ENCODE peak calls at places on chromosomes 3 and 15, in eight cellular contexts. One of them, this sample, is unnamed.

GRCh38 chr3:50274371-50275104 is 4.3 kb upstream of the LSMEM2 start:
- DNase-seq in mucosa of descending colon: peak
- DNase-seq in cardiac fibroblast: peak
- DNase-seq in right lobe of liver: peak
- DNase-seq in IMR-90: peak
- DNase-seq in astrocyte of the cerebellum: no peak
- DNase-seq in brain microvascular endothelial cell: no peak
- DNase-seq in psoas muscle: peak
- DNase-seq in this sample: no peak

GRCh38 chr3:49553320-49553689 is 972 bp upstream of the BSN start:
- DNase-seq in mucosa of descending colon: no peak
- DNase-seq in cardiac fibroblast: peak
- DNase-seq in right lobe of liver: no peak
- DNase-seq in IMR-90: peak
- DNase-seq in astrocyte of the cerebellum: no peak
- DNase-seq in brain microvascular endothelial cell: no peak
- DNase-seq in psoas muscle: no peak
- DNase-seq in this sample: no peak

GRCh38 chr3:193853511-193854219 is 260.7 kb downstream of the OPA1 start:
- DNase-seq in mucosa of descending colon: peak
- DNase-seq in cardiac fibroblast: no peak
- DNase-seq in right lobe of liver: no peak
- DNase-seq in IMR-90: no peak
- DNase-seq in astrocyte of the cerebellum: no peak
- DNase-seq in brain microvascular endothelial cell: no peak
- DNase-seq in psoas muscle: no peak
- DNase-seq in this sample: no peak

GRCh38 chr3:104519968-104520655 is 846.6 kb upstream of the ALCAM start:
- DNase-seq in mucosa of descending colon: no peak
- DNase-seq in cardiac fibroblast: no peak
- DNase-seq in right lobe of liver: no peak
- DNase-seq in IMR-90: no peak
- DNase-seq in astrocyte of the cerebellum: peak
- DNase-seq in brain microvascular endothelial cell: no peak
- DNase-seq in psoas muscle: no peak
- DNase-seq in this sample: no peak

GRCh38 chr3:98697225-98697624 is 65.9 kb upstream of the ST3GAL6 start:
- DNase-seq in mucosa of descending colon: no peak
- DNase-seq in cardiac fibroblast: no peak
- DNase-seq in right lobe of liver: no peak
- DNase-seq in IMR-90: no peak
- DNase-seq in astrocyte of the cerebellum: no peak
- DNase-seq in brain microvascular endothelial cell: no peak
- DNase-seq in psoas muscle: no peak
- DNase-seq in this sample: no peak

GRCh38 chr15:34147371-34148140 is 45.7 kb downstream of the PGBD4 start:
- DNase-seq in mucosa of descending colon: no peak
- DNase-seq in cardiac fibroblast: peak
- DNase-seq in right lobe of liver: no peak
- DNase-seq in IMR-90: peak
- DNase-seq in astrocyte of the cerebellum: no peak
- DNase-seq in brain microvascular endothelial cell: peak
- DNase-seq in psoas muscle: no peak
- DNase-seq in this sample: no peak

GRCh38 chr15:84760219-84760618 is 11.8 kb downstream of the ZNF592 start:
- DNase-seq in mucosa of descending colon: no peak
- DNase-seq in cardiac fibroblast: no peak
- DNase-seq in right lobe of liver: no peak
- DNase-seq in IMR-90: no peak
- DNase-seq in astrocyte of the cerebellum: no peak
- DNase-seq in brain microvascular endothelial cell: no peak
- DNase-seq in psoas muscle: no peak
- DNase-seq in this sample: no peak

GRCh38 chr15:89441295-89441762 is 55.1 kb downstream of the RHCG start:
- DNase-seq in mucosa of descending colon: peak
- DNase-seq in cardiac fibroblast: no peak
- DNase-seq in right lobe of liver: no peak
- DNase-seq in IMR-90: no peak
- DNase-seq in astrocyte of the cerebellum: no peak
- DNase-seq in brain microvascular endothelial cell: no peak
- DNase-seq in psoas muscle: no peak
- DNase-seq in this sample: no peak

GRCh38 chr3:141659821-141660597 is 78.1 kb upstream of the RNF7 start:
- DNase-seq in mucosa of descending colon: peak
- DNase-seq in cardiac fibroblast: peak
- DNase-seq in right lobe of liver: peak
- DNase-seq in IMR-90: peak
- DNase-seq in astrocyte of the cerebellum: no peak
- DNase-seq in brain microvascular endothelial cell: peak
- DNase-seq in psoas muscle: peak
- DNase-seq in this sample: no peak

GRCh38 chr3:51388286-51389029 is 2.6 kb upstream of the RBM15B start:
- DNase-seq in mucosa of descending colon: peak
- DNase-seq in cardiac fibroblast: peak
- DNase-seq in right lobe of liver: no peak
- DNase-seq in IMR-90: peak
- DNase-seq in astrocyte of the cerebellum: no peak
- DNase-seq in brain microvascular endothelial cell: peak
- DNase-seq in psoas muscle: no peak
- DNase-seq in this sample: no peak

GRCh38 chr3:46660543-46661523 is 32.6 kb downstream of the ALS2CL start:
- DNase-seq in mucosa of descending colon: no peak
- DNase-seq in cardiac fibroblast: no peak
- DNase-seq in right lobe of liver: peak
- DNase-seq in IMR-90: no peak
- DNase-seq in astrocyte of the cerebellum: no peak
- DNase-seq in brain microvascular endothelial cell: no peak
- DNase-seq in psoas muscle: no peak
- DNase-seq in this sample: no peak

GRCh38 chr3:103308921-103309320 is 874.1 kb downstream of the ZPLD1 start:
- DNase-seq in mucosa of descending colon: no peak
- DNase-seq in cardiac fibroblast: no peak
- DNase-seq in right lobe of liver: no peak
- DNase-seq in IMR-90: no peak
- DNase-seq in astrocyte of the cerebellum: no peak
- DNase-seq in brain microvascular endothelial cell: no peak
- DNase-seq in psoas muscle: no peak
- DNase-seq in this sample: no peak

GRCh38 chr15:62964251-62964650 is 78.3 kb upstream of the TPM1 start:
- DNase-seq in mucosa of descending colon: no peak
- DNase-seq in cardiac fibroblast: no peak
- DNase-seq in right lobe of liver: no peak
- DNase-seq in IMR-90: peak
- DNase-seq in astrocyte of the cerebellum: no peak
- DNase-seq in brain microvascular endothelial cell: no peak
- DNase-seq in psoas muscle: no peak
- DNase-seq in this sample: peak

GRCh38 chr3:21649519-21649918 is 101.5 kb downstream of the ZNF385D start:
- DNase-seq in mucosa of descending colon: no peak
- DNase-seq in cardiac fibroblast: no peak
- DNase-seq in right lobe of liver: no peak
- DNase-seq in IMR-90: no peak
- DNase-seq in astrocyte of the cerebellum: no peak
- DNase-seq in brain microvascular endothelial cell: no peak
- DNase-seq in psoas muscle: no peak
- DNase-seq in this sample: no peak

GRCh38 chr3:21654241-21654640 is 96.8 kb downstream of the ZNF385D start:
- DNase-seq in mucosa of descending colon: no peak
- DNase-seq in cardiac fibroblast: peak
- DNase-seq in right lobe of liver: no peak
- DNase-seq in IMR-90: no peak
- DNase-seq in astrocyte of the cerebellum: no peak
- DNase-seq in brain microvascular endothelial cell: no peak
- DNase-seq in psoas muscle: no peak
- DNase-seq in this sample: no peak

GRCh38 chr3:21654662-21655061 is 96.3 kb downstream of the ZNF385D start:
- DNase-seq in mucosa of descending colon: no peak
- DNase-seq in cardiac fibroblast: peak
- DNase-seq in right lobe of liver: no peak
- DNase-seq in IMR-90: peak
- DNase-seq in astrocyte of the cerebellum: peak
- DNase-seq in brain microvascular endothelial cell: peak
- DNase-seq in psoas muscle: no peak
- DNase-seq in this sample: peak
- H3K4me3 ChIP-seq in mucosa of descending colon: no peak
- H3K4me3 ChIP-seq in cardiac fibroblast: no peak
- H3K4me3 ChIP-seq in right lobe of liver: no peak
- H3K4me3 ChIP-seq in IMR-90: no peak
- H3K4me3 ChIP-seq in astrocyte of the cerebellum: no peak
- H3K4me3 ChIP-seq in brain microvascular endothelial cell: no peak
- H3K4me3 ChIP-seq in psoas muscle: no peak
- H3K4me3 ChIP-seq in this sample: no peak

GRCh38 chr3:112149136-112149535 is 16.1 kb upstream of the GCSAM start:
- DNase-seq in mucosa of descending colon: no peak
- DNase-seq in cardiac fibroblast: no peak
- DNase-seq in right lobe of liver: no peak
- DNase-seq in IMR-90: no peak
- DNase-seq in astrocyte of the cerebellum: no peak
- DNase-seq in brain microvascular endothelial cell: no peak
- DNase-seq in psoas muscle: no peak
- DNase-seq in this sample: no peak
- TF ChIP-seq CTCF in mucosa of descending colon: no peak
- TF ChIP-seq CTCF in cardiac fibroblast: no peak
- TF ChIP-seq CTCF in right lobe of liver: no peak
- TF ChIP-seq CTCF in IMR-90: no peak
- TF ChIP-seq CTCF in astrocyte of the cerebellum: no peak
- TF ChIP-seq CTCF in brain microvascular endothelial cell: no peak
- TF ChIP-seq CTCF in psoas muscle: no peak
- TF ChIP-seq CTCF in this sample: no peak

DNA sequence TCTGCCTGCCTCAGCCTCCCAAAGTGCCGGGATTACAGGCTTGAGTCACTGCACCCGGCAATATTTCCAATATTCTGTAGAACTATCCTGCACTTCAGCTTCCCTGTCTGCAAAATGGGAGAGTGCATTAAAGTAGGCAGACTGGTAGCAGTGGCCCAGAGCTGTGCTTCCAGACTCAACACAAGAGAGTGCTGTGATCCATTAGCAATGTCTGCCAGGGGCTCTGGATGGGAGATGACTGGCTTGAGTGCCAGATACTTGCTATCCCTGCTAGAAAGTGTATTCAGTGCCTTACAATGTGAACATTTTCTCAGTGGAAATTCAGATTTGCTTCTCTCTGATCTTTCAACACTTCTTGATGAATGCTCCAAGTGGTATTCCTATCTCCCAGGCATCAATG is 65.4 kb upstream of the CTSH start:
- DNase-seq in mucosa of descending colon: no peak
- DNase-seq in cardiac fibroblast: no peak
- DNase-seq in right lobe of liver: no peak
- DNase-seq in IMR-90: no peak
- DNase-seq in astrocyte of the cerebellum: no peak
- DNase-seq in brain microvascular endothelial cell: no peak
- DNase-seq in psoas muscle: no peak
- DNase-seq in this sample: no peak
- H3K4me3 ChIP-seq in mucosa of descending colon: no peak
- H3K4me3 ChIP-seq in cardiac fibroblast: no peak
- H3K4me3 ChIP-seq in right lobe of liver: no peak
- H3K4me3 ChIP-seq in IMR-90: no peak
- H3K4me3 ChIP-seq in astrocyte of the cerebellum: no peak
- H3K4me3 ChIP-seq in brain microvascular endothelial cell: no peak
- H3K4me3 ChIP-seq in psoas muscle: no peak
- H3K4me3 ChIP-seq in this sample: no peak

GRCh38 chr3:58333206-58334012 is 717 bp downstream of the PXK start:
- DNase-seq in mucosa of descending colon: peak
- DNase-seq in cardiac fibroblast: peak
- DNase-seq in right lobe of liver: peak
- DNase-seq in IMR-90: no peak
- DNase-seq in astrocyte of the cerebellum: no peak
- DNase-seq in brain microvascular endothelial cell: no peak
- DNase-seq in psoas muscle: no peak
- DNase-seq in this sample: no peak
- TF ChIP-seq CTCF in mucosa of descending colon: no peak
- TF ChIP-seq CTCF in cardiac fibroblast: no peak
- TF ChIP-seq CTCF in right lobe of liver: no peak
- TF ChIP-seq CTCF in IMR-90: no peak
- TF ChIP-seq CTCF in astrocyte of the cerebellum: peak
- TF ChIP-seq CTCF in brain microvascular endothelial cell: peak
- TF ChIP-seq CTCF in psoas muscle: no peak
- TF ChIP-seq CTCF in this sample: no peak

GRCh38 chr3:185215873-185216586 is 37.8 kb downstream of the EHHADH start:
- DNase-seq in mucosa of descending colon: no peak
- DNase-seq in cardiac fibroblast: peak
- DNase-seq in right lobe of liver: no peak
- DNase-seq in IMR-90: peak
- DNase-seq in astrocyte of the cerebellum: no peak
- DNase-seq in brain microvascular endothelial cell: no peak
- DNase-seq in psoas muscle: no peak
- DNase-seq in this sample: no peak
- H3K4me3 ChIP-seq in mucosa of descending colon: no peak
- H3K4me3 ChIP-seq in cardiac fibroblast: no peak
- H3K4me3 ChIP-seq in right lobe of liver: no peak
- H3K4me3 ChIP-seq in IMR-90: no peak
- H3K4me3 ChIP-seq in astrocyte of the cerebellum: peak
- H3K4me3 ChIP-seq in brain microvascular endothelial cell: peak
- H3K4me3 ChIP-seq in psoas muscle: peak
- H3K4me3 ChIP-seq in this sample: no peak

GRCh38 chr3:40037582-40037981 is 228.2 kb downstream of the MYRIP start:
- DNase-seq in mucosa of descending colon: no peak
- DNase-seq in cardiac fibroblast: no peak
- DNase-seq in right lobe of liver: no peak
- DNase-seq in IMR-90: no peak
- DNase-seq in astrocyte of the cerebellum: no peak
- DNase-seq in brain microvascular endothelial cell: no peak
- DNase-seq in psoas muscle: no peak
- DNase-seq in this sample: no peak

DNA sequence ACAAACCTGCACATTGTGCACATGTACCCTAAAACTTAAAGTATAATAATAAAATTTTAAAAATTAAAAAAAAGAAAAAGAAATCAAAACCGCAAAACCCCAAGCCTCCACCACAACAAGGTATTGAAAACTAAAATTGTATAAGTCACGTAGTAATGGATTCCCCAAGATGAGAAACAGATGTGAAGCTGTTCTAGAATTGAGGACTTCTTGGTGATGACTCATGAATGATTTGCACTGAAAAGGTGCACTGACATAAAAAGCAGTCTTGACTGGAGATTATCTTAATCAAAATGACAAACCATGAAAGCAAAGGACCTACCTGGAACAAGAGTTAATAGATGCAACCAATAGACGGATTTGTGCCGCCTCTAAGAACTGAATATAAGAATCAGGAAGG is 225.8 kb downstream of the MYRIP start:
- DNase-seq in mucosa of descending colon: no peak
- DNase-seq in cardiac fibroblast: no peak
- DNase-seq in right lobe of liver: no peak
- DNase-seq in IMR-90: no peak
- DNase-seq in astrocyte of the cerebellum: no peak
- DNase-seq in brain microvascular endothelial cell: no peak
- DNase-seq in psoas muscle: no peak
- DNase-seq in this sample: no peak
- TF ChIP-seq CTCF in mucosa of descending colon: no peak
- TF ChIP-seq CTCF in cardiac fibroblast: no peak
- TF ChIP-seq CTCF in right lobe of liver: no peak
- TF ChIP-seq CTCF in IMR-90: no peak
- TF ChIP-seq CTCF in astrocyte of the cerebellum: no peak
- TF ChIP-seq CTCF in brain microvascular endothelial cell: no peak
- TF ChIP-seq CTCF in psoas muscle: no peak
- TF ChIP-seq CTCF in this sample: no peak

This sample was measured in AG09309.